ENCODE peak calls at places on chromosomes 5 and 9, in ten cellular contexts. One of them, this sample, is unnamed.
A peak's percentile ranks its signal among the peaks of the same experiment; 100 is the strongest.

GRCh38 chr9:109487247-109487646 is 10.9 kb downstream of the PTPN3 start:
- DNase-seq in cardiac muscle cell: no peak
- DNase-seq in sigmoid colon: no peak
- DNase-seq in pancreas: no peak
- DNase-seq in adrenal gland: no peak
- DNase-seq in OCI-LY7: no peak
- DNase-seq in prostate gland: no peak
- DNase-seq in MM.1S: no peak
- DNase-seq in heart right ventricle: no peak
- DNase-seq in body of pancreas: no peak
- DNase-seq in this sample: no peak

GRCh38 chr5:88145603-88146467 is 122.8 kb downstream of the TMEM161B start:
- DNase-seq in pancreas: no peak
- DNase-seq in adrenal gland: no peak
- DNase-seq in cardiac muscle cell: peak; percentile 23
- DNase-seq in MM.1S: no peak
- DNase-seq in body of pancreas: no peak
- DNase-seq in OCI-LY7: no peak
- DNase-seq in sigmoid colon: no peak
- DNase-seq in prostate gland: no peak
- DNase-seq in heart right ventricle: no peak
- DNase-seq in this sample: peak; percentile 19

GRCh38 chr5:164832545-164832944 is 1327.1 kb downstream of the MAT2B start:
- DNase-seq in pancreas: no peak
- DNase-seq in cardiac muscle cell: no peak
- DNase-seq in MM.1S: no peak
- DNase-seq in sigmoid colon: no peak
- DNase-seq in heart right ventricle: no peak
- DNase-seq in body of pancreas: no peak
- DNase-seq in prostate gland: no peak
- DNase-seq in adrenal gland: no peak
- DNase-seq in OCI-LY7: no peak
- DNase-seq in this sample: no peak

GRCh38 chr5:12114075-12114474 is 209.8 kb upstream of the CTNND2 start:
- DNase-seq in adrenal gland: no peak
- DNase-seq in prostate gland: no peak
- DNase-seq in body of pancreas: no peak
- DNase-seq in heart right ventricle: no peak
- DNase-seq in OCI-LY7: no peak
- DNase-seq in sigmoid colon: no peak
- DNase-seq in MM.1S: no peak
- DNase-seq in cardiac muscle cell: no peak
- DNase-seq in pancreas: no peak
- DNase-seq in this sample: no peak

GRCh38 chr9:37031902-37032301 is 2.2 kb downstream of the PAX5 start:
- DNase-seq in MM.1S: no peak
- DNase-seq in cardiac muscle cell: no peak
- DNase-seq in OCI-LY7: peak; percentile 48
- DNase-seq in body of pancreas: no peak
- DNase-seq in heart right ventricle: no peak
- DNase-seq in prostate gland: no peak
- DNase-seq in pancreas: no peak
- DNase-seq in adrenal gland: no peak
- DNase-seq in sigmoid colon: no peak
- DNase-seq in this sample: no peak

GRCh38 chr5:7802855-7803254 is 48.1 kb downstream of the CFAP90 start:
- DNase-seq in MM.1S: no peak
- DNase-seq in prostate gland: no peak
- DNase-seq in heart right ventricle: no peak
- DNase-seq in OCI-LY7: no peak
- DNase-seq in cardiac muscle cell: no peak
- DNase-seq in sigmoid colon: no peak
- DNase-seq in pancreas: no peak
- DNase-seq in adrenal gland: no peak
- DNase-seq in body of pancreas: no peak
- DNase-seq in this sample: no peak

GRCh38 chr9:34578241-34579096 is 11.1 kb downstream of the CNTFR start:
- DNase-seq in prostate gland: no peak
- DNase-seq in adrenal gland: no peak
- DNase-seq in body of pancreas: no peak
- DNase-seq in OCI-LY7: no peak
- DNase-seq in pancreas: no peak
- DNase-seq in cardiac muscle cell: peak; percentile 67
- DNase-seq in MM.1S: no peak
- DNase-seq in heart right ventricle: no peak
- DNase-seq in sigmoid colon: no peak
- DNase-seq in this sample: no peak

GRCh38 chr5:138752341-138752950 is 779 bp upstream of the CTNNA1 start:
- DNase-seq in cardiac muscle cell: peak; percentile 17
- DNase-seq in body of pancreas: peak; percentile 43
- DNase-seq in heart right ventricle: peak; percentile 21
- DNase-seq in MM.1S: peak; percentile 59
- DNase-seq in sigmoid colon: peak; percentile 68
- DNase-seq in prostate gland: peak; percentile 44
- DNase-seq in adrenal gland: peak; percentile 35
- DNase-seq in pancreas: peak; percentile 37
- DNase-seq in OCI-LY7: peak; percentile 25
- DNase-seq in this sample: peak; percentile 17

GRCh38 chr5:140219068-140219971 is 44.3 kb downstream of the CYSTM1 start:
- DNase-seq in MM.1S: no peak
- DNase-seq in body of pancreas: peak; percentile 84
- DNase-seq in cardiac muscle cell: no peak
- DNase-seq in sigmoid colon: no peak
- DNase-seq in adrenal gland: peak; percentile 67
- DNase-seq in prostate gland: no peak
- DNase-seq in OCI-LY7: no peak
- DNase-seq in heart right ventricle: no peak
- DNase-seq in pancreas: peak; percentile 88
- DNase-seq in this sample: peak; percentile 32

GRCh38 chr9:131618071-131618479 is 72.8 kb downstream of the PRRT1B start:
- DNase-seq in cardiac muscle cell: peak; percentile 52
- DNase-seq in sigmoid colon: no peak
- DNase-seq in prostate gland: no peak
- DNase-seq in OCI-LY7: no peak
- DNase-seq in adrenal gland: peak; percentile 55
- DNase-seq in pancreas: peak; percentile 55
- DNase-seq in heart right ventricle: peak; percentile 94
- DNase-seq in MM.1S: no peak
- DNase-seq in body of pancreas: peak; percentile 72
- DNase-seq in this sample: peak; percentile 55

GRCh38 chr9:126613656-126614055 is at the start of gene LMX1B:
- DNase-seq in pancreas: no peak
- DNase-seq in cardiac muscle cell: peak; percentile 67
- DNase-seq in sigmoid colon: no peak
- DNase-seq in MM.1S: no peak
- DNase-seq in body of pancreas: peak; percentile 51
- DNase-seq in OCI-LY7: no peak
- DNase-seq in prostate gland: peak; percentile 26
- DNase-seq in heart right ventricle: peak; percentile 44
- DNase-seq in adrenal gland: peak; percentile 30
- DNase-seq in this sample: peak; percentile 21

DNA sequence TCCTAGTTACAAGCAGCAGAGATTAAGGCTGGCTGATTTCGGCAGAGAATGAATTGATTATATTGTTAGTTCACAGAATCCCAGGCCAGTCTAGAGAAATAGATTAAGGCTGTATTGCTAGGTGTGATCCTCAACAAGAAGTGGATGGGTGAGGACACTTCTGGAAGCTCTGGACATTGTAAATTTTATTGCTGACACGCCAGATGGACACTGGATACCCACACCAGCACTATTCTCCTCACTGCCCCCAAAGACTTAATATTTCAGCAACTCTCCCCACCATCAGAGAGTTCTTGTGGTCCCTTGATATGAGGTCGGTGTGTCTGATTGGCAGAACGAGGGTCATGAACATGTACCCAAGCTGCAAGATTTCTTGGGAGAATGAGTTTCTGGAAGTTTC is 171.6 kb upstream of the EGFLAM start:
- DNase-seq in heart right ventricle: no peak
- DNase-seq in cardiac muscle cell: no peak
- DNase-seq in sigmoid colon: no peak
- DNase-seq in MM.1S: no peak
- DNase-seq in OCI-LY7: no peak
- DNase-seq in body of pancreas: no peak
- DNase-seq in pancreas: no peak
- DNase-seq in prostate gland: no peak
- DNase-seq in adrenal gland: no peak
- DNase-seq in this sample: no peak
- TF ChIP-seq CTCF in heart right ventricle: no peak
- TF ChIP-seq CTCF in cardiac muscle cell: no peak
- TF ChIP-seq CTCF in sigmoid colon: no peak
- TF ChIP-seq CTCF in MM.1S: no peak
- TF ChIP-seq CTCF in OCI-LY7: no peak
- TF ChIP-seq CTCF in body of pancreas: no peak
- TF ChIP-seq CTCF in pancreas: no peak
- TF ChIP-seq CTCF in prostate gland: no peak
- TF ChIP-seq CTCF in adrenal gland: no peak
- TF ChIP-seq CTCF in this sample: no peak

GRCh38 chr5:25418978-25419377 is 774.2 kb upstream of the CDH10 start:
- DNase-seq in pancreas: no peak
- DNase-seq in OCI-LY7: no peak
- DNase-seq in MM.1S: no peak
- DNase-seq in body of pancreas: no peak
- DNase-seq in adrenal gland: no peak
- DNase-seq in sigmoid colon: no peak
- DNase-seq in prostate gland: no peak
- DNase-seq in cardiac muscle cell: no peak
- DNase-seq in heart right ventricle: no peak
- DNase-seq in this sample: no peak
- H3K4me1 ChIP-seq in pancreas: no peaks in the 10 kb centered on the region
- H3K4me1 ChIP-seq in OCI-LY7: no peaks in the 10 kb centered on the region
- H3K4me1 ChIP-seq in MM.1S: no peaks in the 10 kb centered on the region
- H3K4me1 ChIP-seq in body of pancreas: no peaks in the 10 kb centered on the region
- H3K4me1 ChIP-seq in adrenal gland: no peaks in the 10 kb centered on the region
- H3K4me1 ChIP-seq in sigmoid colon: no peaks in the 10 kb centered on the region
- H3K4me1 ChIP-seq in prostate gland: no peaks in the 10 kb centered on the region
- H3K4me1 ChIP-seq in cardiac muscle cell: no peaks in the 10 kb centered on the region
- H3K4me1 ChIP-seq in heart right ventricle: no peaks in the 10 kb centered on the region
- H3K4me1 ChIP-seq in this sample: no peaks in the 10 kb centered on the region

GRCh38 chr5:128536861-128537305 is 1.2 kb downstream of the FBN2 start:
- DNase-seq in OCI-LY7: no peak
- DNase-seq in pancreas: no peak
- DNase-seq in prostate gland: no peak
- DNase-seq in body of pancreas: no peak
- DNase-seq in sigmoid colon: no peak
- DNase-seq in MM.1S: no peak
- DNase-seq in cardiac muscle cell: no peak
- DNase-seq in heart right ventricle: no peak
- DNase-seq in adrenal gland: peak; percentile 31
- DNase-seq in this sample: no peak
- H3K4me3 ChIP-seq in OCI-LY7: no peak overlapping the region
- H3K4me3 ChIP-seq in pancreas: peak overlapping the region; percentile 26
- H3K4me3 ChIP-seq in prostate gland: peak overlapping the region; percentile 39
- H3K4me3 ChIP-seq in body of pancreas: peak overlapping the region; percentile 43
- H3K4me3 ChIP-seq in sigmoid colon: no peak overlapping the region
- H3K4me3 ChIP-seq in MM.1S: peak overlapping the region; percentile 70
- H3K4me3 ChIP-seq in cardiac muscle cell: peak overlapping the region; percentile 95
- H3K4me3 ChIP-seq in heart right ventricle: peak overlapping the region; percentile 55
- H3K4me3 ChIP-seq in adrenal gland: peak overlapping the region; percentile 72
- H3K4me3 ChIP-seq in this sample: peak overlapping the region; percentile 44

DNA sequence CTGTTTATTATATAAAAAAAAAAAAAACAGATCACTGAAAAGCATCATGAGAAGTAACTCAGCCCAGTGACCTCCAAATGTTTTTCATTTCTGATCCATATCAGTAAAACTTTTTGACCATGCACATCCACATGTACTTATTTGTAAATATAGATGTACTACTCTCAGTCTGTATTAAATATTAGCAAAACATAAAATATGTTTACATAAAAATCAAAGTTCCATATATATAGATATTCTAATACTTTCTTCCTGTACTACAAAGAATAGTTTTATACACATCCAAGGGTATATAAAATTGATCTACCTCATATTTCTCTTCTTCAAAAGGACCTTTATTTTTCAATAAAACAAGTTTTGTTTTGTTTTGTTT is 309.1 kb downstream of the RAB3C start:
- DNase-seq in MM.1S: no peak
- DNase-seq in adrenal gland: no peak
- DNase-seq in body of pancreas: no peak
- DNase-seq in prostate gland: no peak
- DNase-seq in heart right ventricle: no peak
- DNase-seq in sigmoid colon: no peak
- DNase-seq in cardiac muscle cell: no peak
- DNase-seq in pancreas: no peak
- DNase-seq in OCI-LY7: no peak
- DNase-seq in this sample: no peak
- TF ChIP-seq CTCF in MM.1S: no peak
- TF ChIP-seq CTCF in adrenal gland: peak; percentile 5
- TF ChIP-seq CTCF in body of pancreas: no peak
- TF ChIP-seq CTCF in prostate gland: no peak
- TF ChIP-seq CTCF in heart right ventricle: no peak
- TF ChIP-seq CTCF in sigmoid colon: no peak
- TF ChIP-seq CTCF in cardiac muscle cell: no peak
- TF ChIP-seq CTCF in pancreas: no peak
- TF ChIP-seq CTCF in OCI-LY7: peak; percentile 42
- TF ChIP-seq CTCF in this sample: no peak

GRCh38 chr5:56833325-56833724 is 18.0 kb downstream of the MAP3K1 start:
- DNase-seq in heart right ventricle: no peak
- DNase-seq in cardiac muscle cell: peak; percentile 34
- DNase-seq in prostate gland: no peak
- DNase-seq in adrenal gland: no peak
- DNase-seq in sigmoid colon: no peak
- DNase-seq in OCI-LY7: no peak
- DNase-seq in pancreas: no peak
- DNase-seq in body of pancreas: no peak
- DNase-seq in MM.1S: no peak
- DNase-seq in this sample: peak; percentile 29
- H3K4me1 ChIP-seq in heart right ventricle: peaks cover 93% of the 10 kb centered on the region
- H3K4me1 ChIP-seq in cardiac muscle cell: peaks cover 60% of the 10 kb centered on the region
- H3K4me1 ChIP-seq in prostate gland: no peaks in the 10 kb centered on the region
- H3K4me1 ChIP-seq in adrenal gland: peaks cover 2% of the 10 kb centered on the region
- H3K4me1 ChIP-seq in sigmoid colon: no peaks in the 10 kb centered on the region
- H3K4me1 ChIP-seq in OCI-LY7: peaks cover 62% of the 10 kb centered on the region
- H3K4me1 ChIP-seq in pancreas: peaks cover 65% of the 10 kb centered on the region
- H3K4me1 ChIP-seq in body of pancreas: peaks cover 73% of the 10 kb centered on the region
- H3K4me1 ChIP-seq in MM.1S: peaks cover 52% of the 10 kb centered on the region
- H3K4me1 ChIP-seq in this sample: peaks cover 91% of the 10 kb centered on the region

GRCh38 chr9:87713990-87714335 is 12.0 kb upstream of the CTSL start:
- DNase-seq in prostate gland: no peak
- DNase-seq in sigmoid colon: no peak
- DNase-seq in cardiac muscle cell: no peak
- DNase-seq in adrenal gland: no peak
- DNase-seq in body of pancreas: no peak
- DNase-seq in pancreas: no peak
- DNase-seq in MM.1S: no peak
- DNase-seq in heart right ventricle: no peak
- DNase-seq in OCI-LY7: no peak
- DNase-seq in this sample: no peak
- H3K4me3 ChIP-seq in prostate gland: no peak overlapping the region
- H3K4me3 ChIP-seq in sigmoid colon: no peak overlapping the region
- H3K4me3 ChIP-seq in cardiac muscle cell: no peak overlapping the region
- H3K4me3 ChIP-seq in adrenal gland: no peak overlapping the region
- H3K4me3 ChIP-seq in body of pancreas: no peak overlapping the region
- H3K4me3 ChIP-seq in pancreas: no peak overlapping the region
- H3K4me3 ChIP-seq in MM.1S: no peak overlapping the region
- H3K4me3 ChIP-seq in heart right ventricle: no peak overlapping the region
- H3K4me3 ChIP-seq in OCI-LY7: no peak overlapping the region
- H3K4me3 ChIP-seq in this sample: no peak overlapping the region

GRCh38 chr5:160199410-160199911 is 29.8 kb upstream of the FABP6 start:
- DNase-seq in body of pancreas: peak; percentile 68
- DNase-seq in prostate gland: peak; percentile 46
- DNase-seq in pancreas: peak; percentile 53
- DNase-seq in adrenal gland: peak; percentile 66
- DNase-seq in cardiac muscle cell: peak; percentile 82
- DNase-seq in heart right ventricle: peak; percentile 44
- DNase-seq in sigmoid colon: peak; percentile 79
- DNase-seq in OCI-LY7: peak; percentile 66
- DNase-seq in MM.1S: peak; percentile 46
- DNase-seq in this sample: peak; percentile 69
- TF ChIP-seq CTCF in body of pancreas: peak; percentile 89
- TF ChIP-seq CTCF in prostate gland: peak; percentile 96
- TF ChIP-seq CTCF in pancreas: peak; percentile 98
- TF ChIP-seq CTCF in adrenal gland: peak; percentile 64
- TF ChIP-seq CTCF in cardiac muscle cell: peak; percentile 78
- TF ChIP-seq CTCF in heart right ventricle: peak; percentile 97
- TF ChIP-seq CTCF in sigmoid colon: no peak
- TF ChIP-seq CTCF in OCI-LY7: peak; percentile 92
- TF ChIP-seq CTCF in MM.1S: peak; percentile 89
- TF ChIP-seq CTCF in this sample: peak; percentile 91